ENCODE peak calls at places on chromosomes 2 and 18, in ten cellular contexts. J is IMR-90, E is cardiac muscle cell, L is neural progenitor cell, G is kidney, O is colonic mucosa, B is ovary, C is MM.1S, X is A673, M is PC-3. H is an unnamed sample.

GRCh38 chr2:41413813-41414485 is 633.9 kb upstream of the PKDCC start:
- DNase-seq in J (no peak), E (no peak), L (no peak), G (no peak), O (no peak), B (no peak), C (no peak), X (no peak), M (no peak), H (no peak)

GRCh38 chr18:2978208-2978607 is 34.7 kb downstream of the LPIN2 start:
- DNase-seq in J (no peak), E (no peak), L (no peak), G (no peak), O (no peak), B (no peak), C (no peak), X (no peak), M (no peak), H (no peak)

GRCh38 chr2:235330775-235331438 is 162.9 kb upstream of the AGAP1 start:
- DNase-seq in J (peak; percentile 94), E (no peak), L (no peak), G (no peak), O (no peak), B (no peak), C (no peak), X (peak; percentile 82), M (peak; percentile 97), H (no peak)

GRCh38 chr18:40529478-40529877 is 1425.6 kb upstream of the PIK3C3 start:
- DNase-seq in J (peak; percentile 16), E (no peak), L (no peak), G (no peak), O (no peak), B (no peak), C (peak; percentile 14), X (peak; percentile 4), M (peak; percentile 43), H (peak; percentile 7)

GRCh38 chr2:120915670-120916069 is 180.0 kb downstream of the GLI2 start:
- DNase-seq in J (peak; percentile 37), E (no peak), L (no peak), G (peak; percentile 68), O (no peak), B (peak; percentile 51), C (no peak), X (no peak), M (no peak), H (no peak)

GRCh38 chr2:231099918-231100317 is 24.9 kb downstream of the HTR2B start:
- DNase-seq in J (no peak), E (peak; percentile 4), L (peak; percentile 41), G (no peak), O (peak; percentile 29), B (peak; percentile 37), C (no peak), X (peak; percentile 11), M (no peak), H (peak; percentile 33)

GRCh38 chr2:100877555-100877954 is 57.6 kb downstream of the NPAS2 start:
- DNase-seq in J (peak; percentile 63), E (no peak), L (no peak), G (no peak), O (no peak), B (no peak), C (no peak), X (no peak), M (no peak), H (no peak)

GRCh38 chr18:57466745-57467144 is 31.6 kb downstream of the ONECUT2 start:
- DNase-seq in J (no peak), E (no peak), L (no peak), G (no peak), O (no peak), B (no peak), C (peak; percentile 76), X (no peak), M (no peak), H (no peak)

GRCh38 chr2:86225581-86225980 is 26.3 kb downstream of the MRPL35 start:
- DNase-seq in J (no peak), E (peak; percentile 29), L (no peak), G (no peak), O (no peak), B (no peak), C (peak; percentile 45), X (no peak), M (no peak), H (no peak)

GRCh38 chr2:170009209-170009608 is 168.7 kb upstream of the MYO3B start:
- DNase-seq in J (no peak), E (no peak), L (no peak), G (no peak), O (no peak), B (no peak), C (no peak), X (no peak), M (no peak), H (no peak)

GRCh38 chr2:157279331-157279730 is 21.8 kb downstream of the GALNT5 start:
- DNase-seq in J (no peak), E (no peak), L (no peak), G (no peak), O (peak; percentile 70), B (no peak), C (no peak), X (no peak), M (no peak), H (no peak)

GRCh38 chr2:177303939-177304338 is 39.4 kb upstream of the NFE2L2 start:
- DNase-seq in J (no peak), E (no peak), L (no peak), G (no peak), O (no peak), B (no peak), C (no peak), X (no peak), M (no peak), H (no peak)

GRCh38 chr2:231321556-231322334 is 73.8 kb upstream of the B3GNT7 start:
- DNase-seq in J (no peak), E (no peak), L (no peak), G (no peak), O (no peak), B (no peak), C (no peak), X (no peak), M (no peak), H (no peak)

GRCh38 chr2:11155326-11156059 is at the start of gene SLC66A3:
- DNase-seq in J (peak; percentile 87), E (peak; percentile 95), L (peak; percentile 97), G (no peak), O (peak; percentile 34), B (no peak), C (peak; percentile 88), X (peak; percentile 89), M (peak; percentile 86), H (no peak)

GRCh38 chr2:3728104-3729054 is 25.0 kb downstream of the DCDC2C start:
- DNase-seq in J (peak; percentile 67), E (peak; percentile 62), L (peak; percentile 71), G (no peak), O (no peak), B (no peak), C (no peak), X (peak; percentile 83), M (peak; percentile 72), H (no peak)

GRCh38 chr2:239832995-239833727 is 192.0 kb downstream of the NDUFA10 start:
- DNase-seq in J (no peak), E (no peak), L (no peak), G (peak; percentile 58), O (peak; percentile 10), B (no peak), C (no peak), X (no peak), M (no peak), H (no peak)

DNA sequence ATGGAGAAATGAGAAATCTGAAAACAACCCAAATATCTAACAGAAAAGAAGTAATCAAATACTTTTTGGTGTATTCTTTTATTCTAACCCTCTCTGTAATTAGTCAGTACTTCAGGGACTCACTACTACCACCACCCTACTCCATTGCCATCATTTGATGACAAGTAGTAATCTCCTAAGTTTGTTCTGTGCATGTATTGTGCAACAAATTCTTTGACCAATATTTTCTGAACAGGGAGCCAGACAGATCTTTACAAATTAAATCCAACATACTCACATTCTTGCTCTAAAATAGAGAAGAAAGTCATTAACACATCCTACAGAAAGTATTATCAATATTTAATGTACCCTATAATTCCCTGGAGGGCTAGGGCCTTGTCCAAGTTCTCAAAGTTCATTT is 1416.4 kb downstream of the DSC3 start:
- DNase-seq in J (no peak), E (no peak), L (no peak), G (no peak), O (no peak), B (no peak), C (no peak), X (no peak), M (no peak), H (no peak)
- H3K27ac ChIP-seq in J (no peak overlapping the region), E (no peak overlapping the region), L (no peak overlapping the region), G (no peak overlapping the region), O (no peak overlapping the region), B (no peak overlapping the region), C (no peak overlapping the region), X (no peak overlapping the region), M (no peak overlapping the region), H (no peak overlapping the region)

DNA sequence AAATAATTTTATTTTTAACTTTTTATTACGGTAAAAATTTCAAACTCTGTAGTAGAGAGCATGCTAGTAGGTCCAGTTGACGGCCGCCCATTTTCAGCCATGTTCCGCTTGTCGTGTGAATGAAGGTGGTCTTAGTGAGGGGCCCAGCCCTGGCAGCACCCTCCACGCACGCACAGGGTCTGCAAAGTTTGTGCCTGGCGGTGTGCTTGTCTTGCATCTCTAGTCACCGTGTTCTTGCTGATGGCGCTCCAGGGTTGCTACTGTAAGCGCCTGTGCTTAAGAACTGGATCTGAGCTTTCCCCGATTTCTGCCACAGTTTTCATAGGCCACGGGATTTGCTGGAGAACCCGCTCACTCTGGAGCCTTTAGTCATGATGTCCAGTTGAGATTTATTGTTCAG is 28.9 kb downstream of the LDLRAD4 start:
- DNase-seq in J (no peak), E (no peak), L (no peak), G (no peak), O (no peak), B (no peak), C (no peak), X (no peak), M (no peak), H (no peak)
- H3K36me3 ChIP-seq in J (no peaks in the 10 kb centered on the region), E (no peaks in the 10 kb centered on the region), L (no peaks in the 10 kb centered on the region), G (no peaks in the 10 kb centered on the region), O (no peaks in the 10 kb centered on the region), B (no peaks in the 10 kb centered on the region), C (no peaks in the 10 kb centered on the region), X (no peaks in the 10 kb centered on the region), M (no peaks in the 10 kb centered on the region), H (no peaks in the 10 kb centered on the region)

DNA sequence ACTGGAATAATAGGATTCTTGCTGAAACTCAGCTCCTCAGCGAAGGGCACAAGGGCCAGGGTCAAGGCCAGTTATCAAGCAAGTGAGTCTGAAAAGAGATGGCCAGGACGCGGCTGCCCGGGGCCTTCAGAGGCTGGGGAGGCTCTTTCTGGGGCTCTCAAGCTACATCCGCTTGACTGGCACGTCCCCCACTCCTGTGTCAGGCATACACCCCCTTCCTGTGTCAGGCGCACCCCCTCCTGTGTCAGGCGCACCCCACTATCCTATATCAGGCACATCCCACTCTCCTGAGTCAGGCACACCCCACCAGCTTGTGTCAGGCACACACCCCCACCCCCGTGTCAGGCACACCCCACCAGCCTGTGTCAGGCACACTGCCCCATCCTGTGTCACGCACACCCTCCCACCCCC is 91.8 kb downstream of the TPO start:
- DNase-seq in J (no peak), E (no peak), L (no peak), G (peak; percentile 51), O (no peak), B (no peak), C (no peak), X (no peak), M (no peak), H (no peak)
- H3K27ac ChIP-seq in J (no peak overlapping the region), E (no peak overlapping the region), L (no peak overlapping the region), G (no peak overlapping the region), O (no peak overlapping the region), B (no peak overlapping the region), C (no peak overlapping the region), X (no peak overlapping the region), M (no peak overlapping the region), H (no peak overlapping the region)

GRCh38 chr18:61869631-61870030 is 23.2 kb downstream of the RNF152 start:
- DNase-seq in J (peak; percentile 58), E (no peak), L (no peak), G (no peak), O (no peak), B (no peak), C (no peak), X (no peak), M (no peak), H (no peak)
- H3K36me3 ChIP-seq in J (peaks cover 4% of the 10 kb centered on the region), E (no peaks in the 10 kb centered on the region), L (no peaks in the 10 kb centered on the region), G (peaks cover 25% of the 10 kb centered on the region), O (no peaks in the 10 kb centered on the region), B (no peaks in the 10 kb centered on the region), C (no peaks in the 10 kb centered on the region), X (no peaks in the 10 kb centered on the region), M (no peaks in the 10 kb centered on the region), H (no peaks in the 10 kb centered on the region)